ENCODE peak calls at places on chromosomes 3 and 15, in four cellular contexts. P is A549, W is K562, L is GM12878. J is an unnamed sample.

GRCh38 chr15:83107841-83108181 is 366 bp downstream of the TM6SF1 start:
- DNase-seq in L (no peak), W (no peak), P (no peak), J (no peak)

GRCh38 chr15:42084465-42085235 is 9.7 kb downstream of the PLA2G4D start:
- DNase-seq in W (peak), P (peak), L (no peak), J (peak)

GRCh38 chr3:29128004-29128403 is 152.9 kb upstream of the RBMS3 start:
- DNase-seq in L (no peak), W (no peak), P (no peak), J (no peak)

GRCh38 chr15:48924528-48925393 is 39.0 kb downstream of the SHC4 start:
- DNase-seq in L (no peak), P (no peak), W (no peak), J (no peak)

GRCh38 chr3:152834354-152835310 is at the start of gene P2RY1:
- DNase-seq in L (peak), W (peak), P (peak), J (peak)

GRCh38 chr3:97821413-97821809 is 400 bp upstream of the CRYBG3 start:
- DNase-seq in P (peak), L (no peak), W (peak), J (no peak)

GRCh38 chr15:66803182-66803729 is 101.2 kb downstream of the SMAD6 start:
- DNase-seq in W (peak), P (peak), L (no peak), J (no peak)

GRCh38 chr3:18717588-18717987 is 292.4 kb upstream of the SATB1 start:
- DNase-seq in L (no peak), W (no peak), P (no peak), J (no peak)

GRCh38 chr15:40320931-40321371 is 2.5 kb upstream of the INAFM2 start:
- DNase-seq in L (no peak), P (peak), W (peak), J (peak)

GRCh38 chr3:70612920-70613319 is 300.5 kb upstream of the MDFIC2 start:
- DNase-seq in W (no peak), P (no peak), L (no peak), J (no peak)

GRCh38 chr3:130395916-130396315 is 50.4 kb downstream of the COL6A5 start:
- DNase-seq in L (no peak), P (peak), W (no peak), J (no peak)

GRCh38 chr3:129139911-129140310 is 18.3 kb upstream of the RAB43 start:
- DNase-seq in P (no peak), L (no peak), W (no peak), J (no peak)

GRCh38 chr3:174002543-174002942 is 605.0 kb downstream of the NLGN1 start:
- DNase-seq in W (no peak), P (no peak), L (no peak), J (peak)

GRCh38 chr15:92062505-92062904 is 209.0 kb downstream of the SLCO3A1 start:
- DNase-seq in P (no peak), L (no peak), W (no peak), J (no peak)

GRCh38 chr3:14883226-14883625 is 64.2 kb upstream of the NR2C2 start:
- DNase-seq in W (no peak), L (no peak), P (no peak), J (no peak)

GRCh38 chr3:4983739-4984510 is 4.7 kb downstream of the BHLHE40 start:
- DNase-seq in P (no peak), L (peak), W (peak), J (peak)

GRCh38 chr15:91627473-91628309 is 225.8 kb upstream of the SLCO3A1 start:
- DNase-seq in P (no peak), W (no peak), L (no peak), J (no peak)

GRCh38 chr15:81133782-81134461 is at the start of gene CFAP161:
- DNase-seq in L (no peak), P (peak), W (peak), J (no peak)

GRCh38 chr3:41276191-41276590 is 76.9 kb downstream of the CTNNB1 start:
- DNase-seq in L (no peak), W (no peak), P (no peak), J (no peak)

GRCh38 chr3:10223676-10224639 is 24.3 kb upstream of the TATDN2 start:
- DNase-seq in P (no peak), L (peak), W (no peak), J (peak)

GRCh38 chr15:78726870-78727551 is 84.3 kb downstream of the ADAMTS7 start:
- DNase-seq in L (no peak), W (peak), P (peak), J (peak)

GRCh38 chr15:31004220-31004733 is 12.8 kb upstream of the MTMR10 start:
- DNase-seq in P (no peak), L (peak), W (no peak), J (peak)

GRCh38 chr3:107753494-107753893 is 230.7 kb downstream of the BBX start:
- DNase-seq in L (no peak), P (peak), W (peak), J (peak)

GRCh38 chr3:154421067-154421466 is 8.9 kb downstream of the GPR149 start:
- DNase-seq in L (no peak), W (no peak), P (no peak), J (peak)

GRCh38 chr3:32644380-32644779 is 40.6 kb upstream of the CNOT10 start:
- DNase-seq in W (no peak), L (no peak), P (no peak), J (no peak)

GRCh38 chr15:100914876-100915275 is 4.3 kb upstream of the LRRK1 start:
- DNase-seq in W (no peak), L (no peak), P (no peak), J (peak)

GRCh38 chr15:69713726-69714559 is 261.3 kb downstream of the RPLP1 start:
- DNase-seq in P (no peak), L (peak), W (no peak), J (peak)

GRCh38 chr15:25705430-25706115 is 157.6 kb downstream of the ATP10A start:
- DNase-seq in W (no peak), P (no peak), L (no peak), J (no peak)

GRCh38 chr3:187169231-187169960 is 27.9 kb upstream of the RTP1 start:
- DNase-seq in L (no peak), P (no peak), W (no peak), J (no peak)

GRCh38 chr3:95228416-95228815 is 1165.6 kb downstream of the NSUN3 start:
- DNase-seq in W (no peak), P (no peak), L (no peak), J (peak)

GRCh38 chr15:29820802-29821160 is 1.5 kb downstream of the TJP1 start:
- DNase-seq in P (no peak), L (no peak), W (no peak), J (no peak)

GRCh38 chr15:55823191-55823670 is 80.3 kb upstream of the PRTG start:
- DNase-seq in W (no peak), L (no peak), P (no peak), J (no peak)

GRCh38 chr3:14630404-14631100 is 21.0 kb upstream of the CCDC174 start:
- DNase-seq in W (no peak), P (no peak), L (no peak), J (no peak)

GRCh38 chr3:167188592-167188991 is 191.5 kb downstream of the ZBBX start:
- DNase-seq in W (no peak), L (no peak), P (no peak), J (no peak)

GRCh38 chr3:70550723-70551319 is 238.4 kb upstream of the MDFIC2 start:
- DNase-seq in P (no peak), L (no peak), W (no peak), J (peak)

GRCh38 chr3:5226783-5227182 is 39.3 kb downstream of the EDEM1 start:
- DNase-seq in L (no peak), P (no peak), W (no peak), J (peak)

GRCh38 chr3:128242818-128243601 is 89.7 kb downstream of the EEFSEC start:
- DNase-seq in L (no peak), P (no peak), W (no peak), J (peak)

GRCh38 chr15:39798382-39798781 is 15.7 kb upstream of the FSIP1 start:
- DNase-seq in P (no peak), L (no peak), W (no peak), J (no peak)

GRCh38 chr15:70208332-70208731 is 110.6 kb upstream of the TLE3 start:
- DNase-seq in W (no peak), L (no peak), P (no peak), J (no peak)

DNA sequence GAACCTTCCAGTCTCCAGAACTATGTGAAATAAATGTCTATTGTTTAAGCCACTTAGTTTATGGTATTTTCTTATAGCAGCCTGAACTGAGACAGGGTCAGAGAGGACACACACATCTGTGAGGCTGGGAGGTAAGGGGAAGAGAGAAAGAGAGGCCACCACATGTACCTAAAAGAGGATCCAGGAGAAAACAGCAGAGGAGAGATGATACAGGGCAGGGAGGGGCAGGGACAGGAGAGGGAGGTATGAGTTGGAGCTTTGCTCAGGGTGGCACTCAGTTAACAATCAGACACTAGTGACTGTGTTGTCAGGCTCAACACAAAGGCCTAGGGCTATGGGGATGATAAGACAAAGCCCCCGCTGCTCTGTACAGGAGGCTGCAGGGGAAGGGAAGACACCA is 17.6 kb downstream of the KIF9 start:
- DNase-seq in L (no peak), P (no peak), W (no peak), J (no peak)
- TF ChIP-seq POLR2A in L (no peak), P (no peak), W (no peak), J (no peak)

GRCh38 chr3:117893638-117894037 is 1141.0 kb downstream of the IGSF11 start:
- DNase-seq in P (no peak), L (no peak), W (no peak), J (no peak)
- TF ChIP-seq MAX in P (no peak), L (no peak), W (no peak), J (no peak)

DNA sequence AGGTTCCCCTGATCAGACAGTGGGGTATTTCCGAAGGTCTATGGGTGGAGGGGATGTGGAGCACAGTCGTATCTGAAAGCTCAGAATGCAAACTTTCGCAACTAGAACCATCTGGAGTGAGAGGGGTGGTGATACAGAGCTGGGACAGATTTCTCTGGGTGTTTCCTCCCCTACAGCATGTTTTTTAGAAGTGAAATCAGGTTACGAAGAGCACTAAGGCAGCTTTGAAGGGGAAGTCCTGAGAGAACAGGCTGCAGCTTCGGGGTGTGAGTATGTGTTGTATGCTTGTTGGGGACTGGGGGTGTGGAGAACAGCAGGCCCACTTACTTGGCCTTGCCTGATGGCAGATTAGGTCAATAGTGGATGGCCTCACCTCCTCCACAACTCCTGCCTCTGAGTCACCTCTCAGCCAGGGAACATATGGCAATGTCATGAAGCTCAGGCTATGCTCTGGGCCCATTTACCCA is 107.1 kb upstream of the RASGRP1 start:
- DNase-seq in P (no peak), W (no peak), L (peak), J (no peak)
- TF ChIP-seq MYC in P (no peak), W (no peak), L (no peak), J (no peak)

GRCh38 chr15:63497642-63498100 is 6.7 kb upstream of the USP3 start:
- DNase-seq in W (no peak), L (no peak), P (no peak), J (peak)
- TF ChIP-seq POLR2A in W (no peak), L (no peak), P (no peak), J (no peak)

GRCh38 chr3:185276415-185276814 is 22.6 kb upstream of the EHHADH start:
- DNase-seq in W (no peak), P (no peak), L (no peak), J (no peak)

GRCh38 chr3:185279582-185280138 is 25.8 kb upstream of the EHHADH start:
- DNase-seq in W (no peak), L (no peak), P (no peak), J (no peak)

GRCh38 chr3:185283374-185283935 is 29.6 kb upstream of the EHHADH start:
- DNase-seq in P (peak), W (no peak), L (no peak), J (no peak)

GRCh38 chr3:185282696-185283373 is 29.0 kb upstream of the EHHADH start:
- DNase-seq in W (no peak), P (peak), L (peak), J (peak)

GRCh38 chr3:185280572-185281365 is 26.9 kb upstream of the EHHADH start:
- DNase-seq in W (peak), P (peak), L (peak), J (peak)
- TF ChIP-seq MAX in W (no peak), P (no peak), L (no peak), J (no peak)

DNA sequence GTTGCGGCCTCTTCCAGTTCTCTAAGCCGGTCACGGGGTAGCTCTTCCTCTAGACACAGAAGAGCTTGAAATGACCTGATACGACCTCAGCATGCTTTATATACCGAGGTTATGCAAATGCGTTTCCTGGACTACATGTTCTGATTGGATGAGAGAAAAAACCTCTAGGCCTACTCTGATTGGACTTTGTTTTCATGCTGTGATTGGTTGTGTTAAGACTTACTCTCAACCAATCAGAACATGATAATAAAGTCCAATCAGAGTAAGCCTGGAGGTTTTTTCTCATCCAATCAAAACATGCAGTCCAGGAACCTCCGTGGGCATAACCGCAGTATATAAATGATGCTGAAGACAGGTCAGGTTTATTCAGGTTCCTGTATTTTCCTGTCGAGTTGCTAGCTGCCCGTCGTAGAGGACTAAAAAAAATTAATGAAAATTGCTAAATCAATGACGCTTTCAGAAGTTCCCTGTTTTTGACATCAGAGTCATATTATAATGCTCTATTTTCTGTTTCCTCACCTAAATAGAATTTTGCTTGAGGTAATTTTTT is 177.4 kb downstream of the POTEB3 start:
- DNase-seq in W (no peak), L (no peak), P (no peak), J (no peak)
- TF ChIP-seq MYC in W (no peak), L (no peak), P (no peak), J (no peak)

DNA sequence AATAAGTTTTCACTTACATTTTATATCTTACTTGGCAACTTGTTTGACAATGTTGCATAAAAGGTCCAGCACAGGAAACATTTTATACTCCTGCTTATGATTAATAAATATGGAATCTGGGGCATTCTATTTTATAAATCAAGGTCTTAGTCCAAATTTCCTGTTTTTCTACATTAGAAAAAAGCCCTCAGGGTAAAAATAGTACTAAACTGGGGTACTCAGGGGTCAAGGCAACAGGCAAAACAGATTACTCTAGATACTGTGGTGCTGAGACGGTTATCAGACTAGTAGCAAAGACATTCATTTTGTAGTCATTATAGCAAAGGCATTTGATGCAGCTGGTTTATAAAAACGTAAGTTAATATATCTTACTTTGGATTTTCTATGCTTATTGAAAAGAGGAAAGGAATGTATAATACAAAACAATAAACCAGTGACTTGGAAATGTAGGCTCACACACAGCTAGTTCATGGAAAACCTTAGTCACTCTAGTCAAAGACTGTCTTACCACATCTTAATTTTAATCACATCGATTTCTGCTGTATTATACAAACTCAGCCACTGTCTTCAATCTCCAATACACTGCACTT is 45.4 kb upstream of the FILIP1L start:
- DNase-seq in P (no peak), L (no peak), W (no peak), J (no peak)
- TF ChIP-seq POLR2A in P (no peak), L (no peak), W (no peak), J (no peak)

GRCh38 chr3:180854887-180855286 is 57.6 kb upstream of the FXR1 start:
- DNase-seq in L (no peak), W (no peak), P (no peak), J (no peak)

GRCh38 chr3:180860180-180860858 is 52.2 kb upstream of the FXR1 start:
- DNase-seq in L (no peak), W (no peak), P (no peak), J (no peak)

GRCh38 chr3:180855956-180856355 is 56.5 kb upstream of the FXR1 start:
- DNase-seq in P (no peak), L (no peak), W (no peak), J (no peak)

DNA sequence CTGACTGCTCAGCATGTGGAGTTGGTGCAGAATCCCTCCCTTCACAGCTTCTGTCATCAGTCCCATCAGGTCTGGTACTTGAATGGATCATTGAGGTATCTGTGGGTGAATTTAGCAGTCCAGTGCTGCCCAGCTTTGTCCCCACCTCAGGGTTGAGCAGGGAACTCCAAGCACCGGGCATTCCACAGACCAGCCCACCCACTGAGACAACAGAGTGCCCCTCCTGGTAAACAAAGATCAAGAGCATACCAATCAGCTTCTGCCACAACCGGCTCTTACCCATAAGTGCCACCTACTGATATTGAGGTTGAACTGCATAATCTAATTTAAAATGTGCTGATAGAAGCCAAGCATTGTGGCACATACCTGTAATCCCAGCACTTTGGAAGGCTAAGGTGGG is 57.1 kb upstream of the FXR1 start:
- DNase-seq in L (no peak), P (no peak), W (no peak), J (peak)
- TF ChIP-seq MAX in L (no peak), P (no peak), W (no peak), J (no peak)

DNA sequence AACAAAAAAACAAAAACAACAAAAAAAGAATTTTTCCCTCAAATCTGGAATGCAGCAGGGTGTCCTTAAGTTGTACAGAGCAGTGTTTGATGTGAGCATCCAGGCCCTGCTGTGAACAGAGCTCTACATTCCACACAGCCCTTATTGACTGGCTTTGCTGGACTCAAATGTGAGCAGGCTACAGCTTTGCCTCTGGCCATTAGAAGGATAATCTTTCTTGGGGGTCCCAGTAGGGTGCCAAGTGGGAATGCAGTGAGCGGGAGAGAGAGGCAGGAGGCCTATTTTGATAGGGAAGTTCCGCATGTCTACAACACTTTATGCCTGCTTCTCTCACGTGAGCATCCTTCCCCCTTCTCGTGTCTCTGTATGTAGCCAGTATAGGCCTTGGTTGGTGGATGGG is 34.4 kb upstream of the TPRG1 start:
- DNase-seq in L (no peak), W (no peak), P (no peak), J (no peak)
- TF ChIP-seq MYC in L (no peak), W (no peak), P (no peak), J (no peak)

J was measured in NB4.